ENCODE peak calls at places on chromosomes 1 and 21, in six cellular contexts. One of them, this sample, is unnamed.
A peak's percentile ranks its signal among the peaks of the same experiment; 100 is the strongest.

GRCh38 chr1:178706467-178706866 is 18.6 kb upstream of the RALGPS2 start:
- DNase-seq in tibial nerve: no peak
- DNase-seq in mucosa of descending colon: no peak
- DNase-seq in PC-9: no peak
- DNase-seq in A549: no peak
- DNase-seq in activated B cell treated with CpG ODN at 0.5 μM for 24 hours: no peak
- DNase-seq in this sample: no peak

GRCh38 chr1:116565222-116565621 is 5.6 kb downstream of the CD58 start:
- DNase-seq in tibial nerve: no peak
- DNase-seq in PC-9: no peak
- DNase-seq in mucosa of descending colon: no peak
- DNase-seq in activated B cell treated with CpG ODN at 0.5 μM for 24 hours: no peak
- DNase-seq in A549: no peak
- DNase-seq in this sample: no peak

GRCh38 chr1:156894711-156895407 is 1.3 kb downstream of the PEAR1 start:
- DNase-seq in activated B cell treated with CpG ODN at 0.5 μM for 24 hours: no peak
- DNase-seq in A549: no peak
- DNase-seq in mucosa of descending colon: peak; percentile 49
- DNase-seq in PC-9: no peak
- DNase-seq in tibial nerve: peak; percentile 52
- DNase-seq in this sample: no peak

GRCh38 chr21:39676054-39676771 is 63.5 kb downstream of the B3GALT5 start:
- DNase-seq in mucosa of descending colon: no peak
- DNase-seq in activated B cell treated with CpG ODN at 0.5 μM for 24 hours: no peak
- DNase-seq in tibial nerve: no peak
- DNase-seq in PC-9: no peak
- DNase-seq in A549: peak; percentile 25
- DNase-seq in this sample: no peak

GRCh38 chr1:31633117-31633516 is 11.6 kb downstream of the PEF1 start:
- DNase-seq in PC-9: peak; percentile 44
- DNase-seq in tibial nerve: no peak
- DNase-seq in activated B cell treated with CpG ODN at 0.5 μM for 24 hours: no peak
- DNase-seq in mucosa of descending colon: no peak
- DNase-seq in A549: peak; percentile 22
- DNase-seq in this sample: no peak

GRCh38 chr1:26360051-26360806 is 6.3 kb upstream of the CRYBG2 start:
- DNase-seq in activated B cell treated with CpG ODN at 0.5 μM for 24 hours: peak; percentile 50
- DNase-seq in tibial nerve: no peak
- DNase-seq in mucosa of descending colon: peak; percentile 71
- DNase-seq in PC-9: no peak
- DNase-seq in A549: no peak
- DNase-seq in this sample: peak; percentile 58

GRCh38 chr21:36694593-36695282 is 4.2 kb upstream of the SIM2 start:
- DNase-seq in mucosa of descending colon: no peak
- DNase-seq in activated B cell treated with CpG ODN at 0.5 μM for 24 hours: no peak
- DNase-seq in PC-9: no peak
- DNase-seq in tibial nerve: no peak
- DNase-seq in A549: no peak
- DNase-seq in this sample: no peak

GRCh38 chr1:22814176-22815042 is 103.8 kb downstream of the EPHB2 start:
- DNase-seq in tibial nerve: peak; percentile 43
- DNase-seq in A549: no peak
- DNase-seq in PC-9: no peak
- DNase-seq in mucosa of descending colon: peak; percentile 65
- DNase-seq in activated B cell treated with CpG ODN at 0.5 μM for 24 hours: no peak
- DNase-seq in this sample: no peak

DNA sequence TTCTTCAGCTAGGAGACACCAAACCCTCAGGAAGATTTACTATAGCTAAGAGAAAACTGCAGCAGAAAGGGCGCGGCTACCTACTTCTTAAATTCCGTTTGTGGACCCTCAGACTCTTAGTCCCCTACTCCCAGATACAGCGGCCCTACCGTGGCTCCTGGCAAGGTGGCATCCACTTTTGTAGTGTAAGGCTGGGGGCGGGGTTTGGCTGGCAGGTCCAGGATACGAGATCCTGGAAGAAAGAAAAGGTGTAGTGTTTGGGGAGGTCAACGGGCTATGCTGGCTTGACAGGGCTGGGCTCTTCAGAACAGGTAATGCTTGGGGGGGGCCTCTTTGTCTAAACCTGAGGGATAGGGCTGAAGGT is 280 bp downstream of the CREB3L4 start:
- DNase-seq in PC-9: peak; percentile 56
- DNase-seq in tibial nerve: no peak
- DNase-seq in A549: no peak
- DNase-seq in mucosa of descending colon: peak; percentile 84
- DNase-seq in activated B cell treated with CpG ODN at 0.5 μM for 24 hours: no peak
- DNase-seq in this sample: no peak
- TF ChIP-seq CTCF in PC-9: no peak
- TF ChIP-seq CTCF in tibial nerve: no peak
- TF ChIP-seq CTCF in A549: no peak
- TF ChIP-seq CTCF in mucosa of descending colon: no peak
- TF ChIP-seq CTCF in activated B cell treated with CpG ODN at 0.5 μM for 24 hours: no peak
- TF ChIP-seq CTCF in this sample: no peak

GRCh38 chr1:44609412-44609767 is 64.9 kb downstream of the TMEM53 start:
- DNase-seq in mucosa of descending colon: no peak
- DNase-seq in PC-9: no peak
- DNase-seq in activated B cell treated with CpG ODN at 0.5 μM for 24 hours: no peak
- DNase-seq in tibial nerve: no peak
- DNase-seq in A549: no peak
- DNase-seq in this sample: no peak
- TF ChIP-seq CTCF in mucosa of descending colon: no peak
- TF ChIP-seq CTCF in PC-9: peak; percentile 56
- TF ChIP-seq CTCF in activated B cell treated with CpG ODN at 0.5 μM for 24 hours: no peak
- TF ChIP-seq CTCF in tibial nerve: peak; percentile 27
- TF ChIP-seq CTCF in A549: peak; percentile 26
- TF ChIP-seq CTCF in this sample: peak; percentile 49

DNA sequence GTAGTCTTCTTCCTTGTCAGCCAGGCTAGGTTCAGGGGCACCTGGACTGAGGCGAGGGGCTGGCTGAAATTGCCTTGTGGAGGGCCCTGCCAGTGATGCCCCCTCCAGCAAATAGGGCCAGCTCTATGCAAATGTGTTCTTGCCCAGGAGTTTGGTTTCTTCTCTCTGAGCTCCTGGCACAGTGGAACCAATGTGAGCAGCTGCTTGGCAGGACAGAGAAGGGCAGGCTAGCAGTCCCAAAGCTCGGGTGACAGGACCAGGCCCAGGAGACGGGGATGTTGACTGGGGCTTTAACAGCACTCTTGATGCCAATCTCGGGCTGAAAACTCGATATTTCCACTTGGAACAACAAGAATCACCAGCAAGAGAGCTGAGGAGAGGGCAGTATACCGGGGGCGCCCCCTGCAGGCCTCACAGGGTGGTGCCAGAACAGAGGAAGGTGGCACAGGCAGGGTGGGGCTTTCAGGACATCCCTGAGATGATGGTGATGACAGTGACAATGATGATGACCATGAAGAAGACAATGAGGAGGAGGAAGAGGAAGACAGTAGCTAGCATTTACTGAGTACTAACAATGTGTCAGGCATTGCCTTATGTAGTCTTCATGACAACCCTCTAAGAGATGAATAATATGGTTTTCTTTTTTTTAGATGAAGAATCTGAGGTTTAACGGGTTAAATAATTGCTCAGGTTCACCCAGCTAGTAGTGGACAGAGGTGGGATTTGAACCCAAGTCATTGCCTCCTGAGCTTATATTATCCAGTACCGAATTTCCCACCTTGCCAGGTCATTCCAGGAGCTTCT is 2.7 kb upstream of the KCNJ9 start:
- DNase-seq in PC-9: no peak
- DNase-seq in mucosa of descending colon: no peak
- DNase-seq in activated B cell treated with CpG ODN at 0.5 μM for 24 hours: peak; percentile 33
- DNase-seq in A549: peak; percentile 51
- DNase-seq in tibial nerve: no peak
- DNase-seq in this sample: no peak
- TF ChIP-seq CTCF in PC-9: peak; percentile 92
- TF ChIP-seq CTCF in mucosa of descending colon: peak; percentile 71
- TF ChIP-seq CTCF in activated B cell treated with CpG ODN at 0.5 μM for 24 hours: no peak
- TF ChIP-seq CTCF in A549: peak; percentile 54
- TF ChIP-seq CTCF in tibial nerve: peak; percentile 59
- TF ChIP-seq CTCF in this sample: peak; percentile 51

DNA sequence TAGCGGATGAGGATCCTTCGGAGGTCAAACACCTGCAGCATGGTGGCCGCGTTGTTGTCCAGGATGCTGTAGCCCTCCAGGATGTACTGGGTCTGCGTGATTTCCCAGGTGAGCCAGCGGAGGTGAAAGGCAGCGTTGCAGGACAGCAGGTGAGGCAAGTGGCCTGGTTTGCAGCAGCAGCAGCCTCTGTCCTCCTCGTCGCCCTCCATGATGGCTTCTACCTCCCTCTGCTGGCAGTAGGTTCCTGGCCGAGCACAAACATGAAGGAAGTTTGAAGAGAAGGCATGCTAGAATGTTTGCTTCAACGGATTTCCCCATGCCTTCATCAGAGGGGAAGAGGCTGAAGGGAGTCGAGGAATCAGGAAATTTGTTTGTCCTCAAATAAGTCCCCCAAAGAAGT is 74.7 kb downstream of the NTPCR start:
- DNase-seq in mucosa of descending colon: peak; percentile 67
- DNase-seq in PC-9: no peak
- DNase-seq in A549: peak; percentile 25
- DNase-seq in tibial nerve: no peak
- DNase-seq in activated B cell treated with CpG ODN at 0.5 μM for 24 hours: no peak
- DNase-seq in this sample: peak; percentile 48
- TF ChIP-seq CTCF in mucosa of descending colon: peak; percentile 22
- TF ChIP-seq CTCF in PC-9: no peak
- TF ChIP-seq CTCF in A549: peak; percentile 24
- TF ChIP-seq CTCF in tibial nerve: peak; percentile 21
- TF ChIP-seq CTCF in activated B cell treated with CpG ODN at 0.5 μM for 24 hours: no peak
- TF ChIP-seq CTCF in this sample: no peak

DNA sequence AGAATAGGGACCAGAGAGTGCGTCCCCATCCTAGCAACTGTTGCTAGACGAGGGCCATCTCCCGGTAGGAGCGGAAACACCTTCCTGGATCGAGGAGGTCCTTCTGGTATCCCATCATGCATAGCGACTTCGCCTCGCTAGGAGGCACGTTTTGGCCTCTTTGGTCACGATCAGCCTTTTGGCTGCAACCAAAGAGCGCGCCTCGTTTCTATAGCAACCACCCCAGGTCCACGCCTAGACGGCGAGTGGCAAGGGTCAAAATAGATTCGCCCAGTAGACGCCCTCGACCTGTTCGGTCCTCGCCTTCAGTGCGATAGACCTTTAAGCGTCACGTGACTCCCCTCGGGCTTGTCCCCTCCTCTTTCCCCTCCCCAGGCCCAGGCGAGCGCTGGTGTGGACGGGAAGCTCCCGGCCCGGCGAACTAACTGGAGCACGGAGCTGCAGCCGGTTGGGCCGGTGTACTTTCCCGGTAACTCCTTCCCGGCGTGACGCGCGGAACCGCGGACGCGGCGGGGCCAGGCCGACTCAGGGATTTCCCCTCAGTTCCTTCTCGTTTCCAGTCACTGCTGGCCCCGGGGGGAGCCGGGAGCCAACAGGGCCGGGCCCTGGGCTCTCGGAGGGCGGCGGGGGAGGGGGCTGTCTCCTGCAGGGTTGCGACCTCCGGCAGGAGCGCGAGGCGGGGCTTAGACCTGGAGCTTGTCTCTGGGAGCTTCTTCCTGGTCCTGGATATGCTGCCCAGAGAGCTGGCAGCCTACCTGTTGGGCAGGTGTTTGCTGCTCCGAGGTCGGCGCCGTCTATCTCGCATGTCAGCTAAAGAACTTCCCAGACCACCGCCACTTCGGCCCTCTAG is at the start of gene DNAJC16:
- DNase-seq in mucosa of descending colon: peak; percentile 99
- DNase-seq in A549: peak; percentile 88
- DNase-seq in PC-9: peak; percentile 98
- DNase-seq in activated B cell treated with CpG ODN at 0.5 μM for 24 hours: peak; percentile 90
- DNase-seq in tibial nerve: peak; percentile 98
- DNase-seq in this sample: peak; percentile 92
- TF ChIP-seq CTCF in mucosa of descending colon: peak; percentile 39
- TF ChIP-seq CTCF in A549: no peak
- TF ChIP-seq CTCF in PC-9: no peak
- TF ChIP-seq CTCF in activated B cell treated with CpG ODN at 0.5 μM for 24 hours: no peak
- TF ChIP-seq CTCF in tibial nerve: no peak
- TF ChIP-seq CTCF in this sample: no peak

GRCh38 chr1:39507230-39507928 is 15.9 kb downstream of the BMP8A start:
- DNase-seq in mucosa of descending colon: no peak
- DNase-seq in tibial nerve: no peak
- DNase-seq in A549: no peak
- DNase-seq in PC-9: no peak
- DNase-seq in activated B cell treated with CpG ODN at 0.5 μM for 24 hours: no peak
- DNase-seq in this sample: no peak
- TF ChIP-seq CTCF in mucosa of descending colon: no peak
- TF ChIP-seq CTCF in tibial nerve: no peak
- TF ChIP-seq CTCF in A549: no peak
- TF ChIP-seq CTCF in PC-9: no peak
- TF ChIP-seq CTCF in activated B cell treated with CpG ODN at 0.5 μM for 24 hours: no peak
- TF ChIP-seq CTCF in this sample: no peak

This sample was measured in mesothelial cell of epicardium.